ENCODE peak calls at places on chromosomes 5 and 9, in four cellular contexts. One of them, this sample, is unnamed.

GRCh38 chr5:169300468-169301385 is at the start of gene SLIT3:
- DNase-seq in non-pigmented ciliary epithelial cell: peak
- DNase-seq in AG08395: peak
- DNase-seq in stimulated activated CD4-positive, alpha-beta T cell treated with anti-CD3 and anti-CD28 coated beads, Interleukin-12 subunit alpha, Interleukin-12 subunit beta, amount 100 ng/mL, for 24 hours: no peak
- DNase-seq in this sample: peak

GRCh38 chr5:38666668-38667498 is 110.4 kb upstream of the LIFR start:
- DNase-seq in non-pigmented ciliary epithelial cell: peak
- DNase-seq in AG08395: peak
- DNase-seq in stimulated activated CD4-positive, alpha-beta T cell treated with anti-CD3 and anti-CD28 coated beads, Interleukin-12 subunit alpha, Interleukin-12 subunit beta, amount 100 ng/mL, for 24 hours: no peak
- DNase-seq in this sample: peak

GRCh38 chr5:160197341-160198147 is 31.8 kb upstream of the FABP6 start:
- DNase-seq in non-pigmented ciliary epithelial cell: no peak
- DNase-seq in AG08395: no peak
- DNase-seq in stimulated activated CD4-positive, alpha-beta T cell treated with anti-CD3 and anti-CD28 coated beads, Interleukin-12 subunit alpha, Interleukin-12 subunit beta, amount 100 ng/mL, for 24 hours: no peak
- DNase-seq in this sample: no peak

GRCh38 chr9:100070071-100070470 is 28.7 kb downstream of the ERP44 start:
- DNase-seq in non-pigmented ciliary epithelial cell: no peak
- DNase-seq in AG08395: no peak
- DNase-seq in stimulated activated CD4-positive, alpha-beta T cell treated with anti-CD3 and anti-CD28 coated beads, Interleukin-12 subunit alpha, Interleukin-12 subunit beta, amount 100 ng/mL, for 24 hours: no peak
- DNase-seq in this sample: no peak

GRCh38 chr9:108786756-108787663 is 68.8 kb downstream of the ACTL7B start:
- DNase-seq in non-pigmented ciliary epithelial cell: no peak
- DNase-seq in AG08395: peak
- DNase-seq in stimulated activated CD4-positive, alpha-beta T cell treated with anti-CD3 and anti-CD28 coated beads, Interleukin-12 subunit alpha, Interleukin-12 subunit beta, amount 100 ng/mL, for 24 hours: no peak
- DNase-seq in this sample: peak

GRCh38 chr9:70428781-70429180 is 14.3 kb upstream of the KLF9 start:
- DNase-seq in non-pigmented ciliary epithelial cell: no peak
- DNase-seq in AG08395: no peak
- DNase-seq in stimulated activated CD4-positive, alpha-beta T cell treated with anti-CD3 and anti-CD28 coated beads, Interleukin-12 subunit alpha, Interleukin-12 subunit beta, amount 100 ng/mL, for 24 hours: no peak
- DNase-seq in this sample: no peak

GRCh38 chr9:100785946-100786345 is 208.1 kb downstream of the CAVIN4 start:
- DNase-seq in non-pigmented ciliary epithelial cell: no peak
- DNase-seq in AG08395: no peak
- DNase-seq in stimulated activated CD4-positive, alpha-beta T cell treated with anti-CD3 and anti-CD28 coated beads, Interleukin-12 subunit alpha, Interleukin-12 subunit beta, amount 100 ng/mL, for 24 hours: no peak
- DNase-seq in this sample: no peak

GRCh38 chr5:10563940-10564837 is at the start of gene ANKRD33B:
- DNase-seq in non-pigmented ciliary epithelial cell: no peak
- DNase-seq in AG08395: peak
- DNase-seq in stimulated activated CD4-positive, alpha-beta T cell treated with anti-CD3 and anti-CD28 coated beads, Interleukin-12 subunit alpha, Interleukin-12 subunit beta, amount 100 ng/mL, for 24 hours: peak
- DNase-seq in this sample: peak

GRCh38 chr9:135500071-135500524 is 384 bp upstream of the MRPS2 start:
- DNase-seq in non-pigmented ciliary epithelial cell: no peak
- DNase-seq in AG08395: no peak
- DNase-seq in stimulated activated CD4-positive, alpha-beta T cell treated with anti-CD3 and anti-CD28 coated beads, Interleukin-12 subunit alpha, Interleukin-12 subunit beta, amount 100 ng/mL, for 24 hours: no peak
- DNase-seq in this sample: no peak

GRCh38 chr5:65034782-65035181 is 266.1 kb downstream of the CWC27 start:
- DNase-seq in non-pigmented ciliary epithelial cell: no peak
- DNase-seq in AG08395: no peak
- DNase-seq in stimulated activated CD4-positive, alpha-beta T cell treated with anti-CD3 and anti-CD28 coated beads, Interleukin-12 subunit alpha, Interleukin-12 subunit beta, amount 100 ng/mL, for 24 hours: no peak
- DNase-seq in this sample: no peak

GRCh38 chr5:126656397-126657007 is 55.8 kb downstream of the PHAX start:
- DNase-seq in non-pigmented ciliary epithelial cell: peak
- DNase-seq in AG08395: peak
- DNase-seq in stimulated activated CD4-positive, alpha-beta T cell treated with anti-CD3 and anti-CD28 coated beads, Interleukin-12 subunit alpha, Interleukin-12 subunit beta, amount 100 ng/mL, for 24 hours: no peak
- DNase-seq in this sample: peak

GRCh38 chr5:114363837-114364236 is 2.0 kb downstream of the KCNN2 start:
- DNase-seq in non-pigmented ciliary epithelial cell: no peak
- DNase-seq in AG08395: no peak
- DNase-seq in stimulated activated CD4-positive, alpha-beta T cell treated with anti-CD3 and anti-CD28 coated beads, Interleukin-12 subunit alpha, Interleukin-12 subunit beta, amount 100 ng/mL, for 24 hours: no peak
- DNase-seq in this sample: no peak

GRCh38 chr5:111502976-111503375 is 9.4 kb downstream of the STARD4 start:
- DNase-seq in non-pigmented ciliary epithelial cell: peak
- DNase-seq in AG08395: no peak
- DNase-seq in stimulated activated CD4-positive, alpha-beta T cell treated with anti-CD3 and anti-CD28 coated beads, Interleukin-12 subunit alpha, Interleukin-12 subunit beta, amount 100 ng/mL, for 24 hours: no peak
- DNase-seq in this sample: peak

GRCh38 chr5:38847549-38848341 is 1.9 kb downstream of the OSMR start:
- DNase-seq in non-pigmented ciliary epithelial cell: no peak
- DNase-seq in AG08395: peak
- DNase-seq in stimulated activated CD4-positive, alpha-beta T cell treated with anti-CD3 and anti-CD28 coated beads, Interleukin-12 subunit alpha, Interleukin-12 subunit beta, amount 100 ng/mL, for 24 hours: no peak
- DNase-seq in this sample: no peak

GRCh38 chr5:143386725-143387124 is 16.8 kb downstream of the NR3C1 start:
- DNase-seq in non-pigmented ciliary epithelial cell: no peak
- DNase-seq in AG08395: peak
- DNase-seq in stimulated activated CD4-positive, alpha-beta T cell treated with anti-CD3 and anti-CD28 coated beads, Interleukin-12 subunit alpha, Interleukin-12 subunit beta, amount 100 ng/mL, for 24 hours: no peak
- DNase-seq in this sample: peak

GRCh38 chr5:123807177-123807900 is 295.4 kb downstream of the CSNK1G3 start:
- DNase-seq in non-pigmented ciliary epithelial cell: no peak
- DNase-seq in AG08395: peak
- DNase-seq in stimulated activated CD4-positive, alpha-beta T cell treated with anti-CD3 and anti-CD28 coated beads, Interleukin-12 subunit alpha, Interleukin-12 subunit beta, amount 100 ng/mL, for 24 hours: no peak
- DNase-seq in this sample: no peak

GRCh38 chr5:17354265-17354664 is 136.8 kb downstream of the BASP1 start:
- DNase-seq in non-pigmented ciliary epithelial cell: no peak
- DNase-seq in AG08395: no peak
- DNase-seq in stimulated activated CD4-positive, alpha-beta T cell treated with anti-CD3 and anti-CD28 coated beads, Interleukin-12 subunit alpha, Interleukin-12 subunit beta, amount 100 ng/mL, for 24 hours: no peak
- DNase-seq in this sample: no peak

GRCh38 chr9:120909904-120910303 is 16.7 kb downstream of the TRAF1 start:
- DNase-seq in non-pigmented ciliary epithelial cell: no peak
- DNase-seq in AG08395: no peak
- DNase-seq in stimulated activated CD4-positive, alpha-beta T cell treated with anti-CD3 and anti-CD28 coated beads, Interleukin-12 subunit alpha, Interleukin-12 subunit beta, amount 100 ng/mL, for 24 hours: no peak
- DNase-seq in this sample: peak

GRCh38 chr9:98255064-98255577 is 328 bp downstream of the TBC1D2 start:
- DNase-seq in non-pigmented ciliary epithelial cell: no peak
- DNase-seq in AG08395: peak
- DNase-seq in stimulated activated CD4-positive, alpha-beta T cell treated with anti-CD3 and anti-CD28 coated beads, Interleukin-12 subunit alpha, Interleukin-12 subunit beta, amount 100 ng/mL, for 24 hours: no peak
- DNase-seq in this sample: peak

GRCh38 chr5:160621503-160621902 is 199.8 kb downstream of the PTTG1 start:
- DNase-seq in non-pigmented ciliary epithelial cell: no peak
- DNase-seq in AG08395: no peak
- DNase-seq in stimulated activated CD4-positive, alpha-beta T cell treated with anti-CD3 and anti-CD28 coated beads, Interleukin-12 subunit alpha, Interleukin-12 subunit beta, amount 100 ng/mL, for 24 hours: no peak
- DNase-seq in this sample: no peak

GRCh38 chr9:84669293-84670105 is at the start of gene NTRK2:
- DNase-seq in non-pigmented ciliary epithelial cell: no peak
- DNase-seq in AG08395: no peak
- DNase-seq in stimulated activated CD4-positive, alpha-beta T cell treated with anti-CD3 and anti-CD28 coated beads, Interleukin-12 subunit alpha, Interleukin-12 subunit beta, amount 100 ng/mL, for 24 hours: no peak
- DNase-seq in this sample: no peak

GRCh38 chr5:34869256-34869655 is 30.3 kb downstream of the TTC23L start:
- DNase-seq in non-pigmented ciliary epithelial cell: no peak
- DNase-seq in AG08395: no peak
- DNase-seq in stimulated activated CD4-positive, alpha-beta T cell treated with anti-CD3 and anti-CD28 coated beads, Interleukin-12 subunit alpha, Interleukin-12 subunit beta, amount 100 ng/mL, for 24 hours: no peak
- DNase-seq in this sample: no peak

GRCh38 chr9:5025416-5025815 is 40.3 kb downstream of the JAK2 start:
- DNase-seq in non-pigmented ciliary epithelial cell: no peak
- DNase-seq in AG08395: no peak
- DNase-seq in stimulated activated CD4-positive, alpha-beta T cell treated with anti-CD3 and anti-CD28 coated beads, Interleukin-12 subunit alpha, Interleukin-12 subunit beta, amount 100 ng/mL, for 24 hours: no peak
- DNase-seq in this sample: peak

GRCh38 chr5:1511651-1512540 is 11.9 kb downstream of the LPCAT1 start:
- DNase-seq in non-pigmented ciliary epithelial cell: no peak
- DNase-seq in AG08395: peak
- DNase-seq in stimulated activated CD4-positive, alpha-beta T cell treated with anti-CD3 and anti-CD28 coated beads, Interleukin-12 subunit alpha, Interleukin-12 subunit beta, amount 100 ng/mL, for 24 hours: no peak
- DNase-seq in this sample: peak

GRCh38 chr5:173753307-173754168 is 134.6 kb upstream of the CPEB4 start:
- DNase-seq in non-pigmented ciliary epithelial cell: no peak
- DNase-seq in AG08395: no peak
- DNase-seq in stimulated activated CD4-positive, alpha-beta T cell treated with anti-CD3 and anti-CD28 coated beads, Interleukin-12 subunit alpha, Interleukin-12 subunit beta, amount 100 ng/mL, for 24 hours: no peak
- DNase-seq in this sample: no peak

GRCh38 chr5:113270081-113270480 is 164.7 kb downstream of the TSSK1B start:
- DNase-seq in non-pigmented ciliary epithelial cell: no peak
- DNase-seq in AG08395: no peak
- DNase-seq in stimulated activated CD4-positive, alpha-beta T cell treated with anti-CD3 and anti-CD28 coated beads, Interleukin-12 subunit alpha, Interleukin-12 subunit beta, amount 100 ng/mL, for 24 hours: no peak
- DNase-seq in this sample: no peak

GRCh38 chr5:140347382-140347781 is 979 bp upstream of the HBEGF start:
- DNase-seq in non-pigmented ciliary epithelial cell: no peak
- DNase-seq in AG08395: no peak
- DNase-seq in stimulated activated CD4-positive, alpha-beta T cell treated with anti-CD3 and anti-CD28 coated beads, Interleukin-12 subunit alpha, Interleukin-12 subunit beta, amount 100 ng/mL, for 24 hours: no peak
- DNase-seq in this sample: no peak

GRCh38 chr9:17578911-17579793 is at the start of gene SH3GL2:
- DNase-seq in non-pigmented ciliary epithelial cell: no peak
- DNase-seq in AG08395: no peak
- DNase-seq in stimulated activated CD4-positive, alpha-beta T cell treated with anti-CD3 and anti-CD28 coated beads, Interleukin-12 subunit alpha, Interleukin-12 subunit beta, amount 100 ng/mL, for 24 hours: no peak
- DNase-seq in this sample: no peak

GRCh38 chr9:126411948-126412284 is 85.3 kb downstream of the MVB12B start:
- DNase-seq in non-pigmented ciliary epithelial cell: no peak
- DNase-seq in AG08395: no peak
- DNase-seq in stimulated activated CD4-positive, alpha-beta T cell treated with anti-CD3 and anti-CD28 coated beads, Interleukin-12 subunit alpha, Interleukin-12 subunit beta, amount 100 ng/mL, for 24 hours: no peak
- DNase-seq in this sample: no peak

GRCh38 chr5:128199104-128199503 is 115.5 kb downstream of the SLC12A2 start:
- DNase-seq in non-pigmented ciliary epithelial cell: no peak
- DNase-seq in AG08395: no peak
- DNase-seq in stimulated activated CD4-positive, alpha-beta T cell treated with anti-CD3 and anti-CD28 coated beads, Interleukin-12 subunit alpha, Interleukin-12 subunit beta, amount 100 ng/mL, for 24 hours: no peak
- DNase-seq in this sample: peak

GRCh38 chr9:117412006-117412715 is 2.7 kb downstream of the ASTN2 start:
- DNase-seq in non-pigmented ciliary epithelial cell: no peak
- DNase-seq in AG08395: no peak
- DNase-seq in stimulated activated CD4-positive, alpha-beta T cell treated with anti-CD3 and anti-CD28 coated beads, Interleukin-12 subunit alpha, Interleukin-12 subunit beta, amount 100 ng/mL, for 24 hours: no peak
- DNase-seq in this sample: no peak

GRCh38 chr9:93634311-93635185 is 58.2 kb downstream of the PHF2 start:
- DNase-seq in non-pigmented ciliary epithelial cell: no peak
- DNase-seq in AG08395: no peak
- DNase-seq in stimulated activated CD4-positive, alpha-beta T cell treated with anti-CD3 and anti-CD28 coated beads, Interleukin-12 subunit alpha, Interleukin-12 subunit beta, amount 100 ng/mL, for 24 hours: no peak
- DNase-seq in this sample: no peak

This sample was measured in LHCN-M2.